ENCODE peak calls at places on chromosomes 13 and 19, in five cellular contexts. G is testis, N is suprapubic skin, O is A549, S is Peyer's patch. X is an unnamed sample.

GRCh38 chr13:32587774-32588165 is 1.5 kb downstream of the PDS5B start:
- DNase-seq in G (no peak), N (no peak), O (no peak), S (no peak), X (peak; percentile 43)

GRCh38 chr13:73411067-73411809 is 352.4 kb downstream of the KLF5 start:
- DNase-seq in G (no peak), N (no peak), O (no peak), S (no peak), X (no peak)

GRCh38 chr13:84844473-84844872 is 954.7 kb downstream of the SLITRK6 start:
- DNase-seq in G (no peak), N (no peak), O (peak; percentile 0), S (no peak), X (peak; percentile 11)

GRCh38 chr13:107870400-107870799 is 344.9 kb downstream of the LIG4 start:
- DNase-seq in G (no peak), N (no peak), O (no peak), S (no peak), X (no peak)

GRCh38 chr13:42137856-42138537 is 89.5 kb downstream of the DGKH start:
- DNase-seq in G (no peak), N (no peak), O (no peak), S (no peak), X (no peak)

GRCh38 chr19:50695251-50696064 is 24.1 kb downstream of the SHANK1 start:
- DNase-seq in G (no peak), N (no peak), O (no peak), S (no peak), X (peak; percentile 29)

GRCh38 chr13:95603887-95604533 is 40.5 kb downstream of the DZIP1 start:
- DNase-seq in G (no peak), N (no peak), O (peak; percentile 40), S (no peak), X (no peak)

GRCh38 chr13:45928196-45928595 is 76.6 kb upstream of the SIAH3 start:
- DNase-seq in G (no peak), N (no peak), O (no peak), S (no peak), X (no peak)

GRCh38 chr13:63198076-63198475 is 1782.4 kb upstream of the PCDH20 start:
- DNase-seq in G (no peak), N (no peak), O (no peak), S (no peak), X (no peak)

GRCh38 chr13:84445776-84446175 is 563.5 kb upstream of the SLITRK1 start:
- DNase-seq in G (no peak), N (no peak), O (no peak), S (no peak), X (no peak)

GRCh38 chr13:81171065-81171647 is 830.2 kb upstream of the SPRY2 start:
- DNase-seq in G (no peak), N (no peak), O (no peak), S (no peak), X (peak; percentile 21)

GRCh38 chr19:45075215-45076028 is 856 bp downstream of the ZNF296 start:
- DNase-seq in G (peak; percentile 35), N (peak; percentile 89), O (peak; percentile 86), S (peak; percentile 91), X (peak; percentile 79)

GRCh38 chr19:54478677-54479266 is 5.7 kb upstream of the CDC42EP5 start:
- DNase-seq in G (no peak), N (no peak), O (no peak), S (no peak), X (peak; percentile 34)

GRCh38 chr19:50486823-50487515 is 10.3 kb upstream of the GARIN5A start:
- DNase-seq in G (peak; percentile 75), N (no peak), O (no peak), S (peak; percentile 49), X (peak; percentile 75)

GRCh38 chr13:113138792-113139551 is 16.4 kb downstream of the F10 start:
- DNase-seq in G (peak; percentile 13), N (no peak), O (no peak), S (no peak), X (no peak)

GRCh38 chr13:70960841-70961443 is 852.7 kb upstream of the KLHL1 start:
- DNase-seq in G (no peak), N (no peak), O (no peak), S (no peak), X (peak; percentile 48)

GRCh38 chr13:37505531-37505930 is 93.0 kb downstream of the POSTN start:
- DNase-seq in G (no peak), N (no peak), O (no peak), S (no peak), X (no peak)

GRCh38 chr19:57267294-57267693 is 13.0 kb upstream of the ZNF460 start:
- DNase-seq in G (no peak), N (no peak), O (no peak), S (no peak), X (no peak)

GRCh38 chr19:37468961-37469777 is at the start of gene ZNF570:
- DNase-seq in G (peak; percentile 95), N (peak; percentile 94), O (peak; percentile 72), S (peak; percentile 91), X (peak; percentile 89)

GRCh38 chr13:53941588-53942190 is 913.1 kb downstream of the OLFM4 start:
- DNase-seq in G (no peak), N (no peak), O (no peak), S (no peak), X (no peak)

GRCh38 chr19:58499021-58499927 is 12.5 kb downstream of the SLC27A5 start:
- DNase-seq in G (peak; percentile 99), N (peak; percentile 100), O (peak; percentile 100), S (peak; percentile 97), X (peak; percentile 99)
- TF ChIP-seq POLR2A in G (no peak), N (no peak), O (peak; percentile 87), S (peak; percentile 23), X (peak; percentile 65)

DNA sequence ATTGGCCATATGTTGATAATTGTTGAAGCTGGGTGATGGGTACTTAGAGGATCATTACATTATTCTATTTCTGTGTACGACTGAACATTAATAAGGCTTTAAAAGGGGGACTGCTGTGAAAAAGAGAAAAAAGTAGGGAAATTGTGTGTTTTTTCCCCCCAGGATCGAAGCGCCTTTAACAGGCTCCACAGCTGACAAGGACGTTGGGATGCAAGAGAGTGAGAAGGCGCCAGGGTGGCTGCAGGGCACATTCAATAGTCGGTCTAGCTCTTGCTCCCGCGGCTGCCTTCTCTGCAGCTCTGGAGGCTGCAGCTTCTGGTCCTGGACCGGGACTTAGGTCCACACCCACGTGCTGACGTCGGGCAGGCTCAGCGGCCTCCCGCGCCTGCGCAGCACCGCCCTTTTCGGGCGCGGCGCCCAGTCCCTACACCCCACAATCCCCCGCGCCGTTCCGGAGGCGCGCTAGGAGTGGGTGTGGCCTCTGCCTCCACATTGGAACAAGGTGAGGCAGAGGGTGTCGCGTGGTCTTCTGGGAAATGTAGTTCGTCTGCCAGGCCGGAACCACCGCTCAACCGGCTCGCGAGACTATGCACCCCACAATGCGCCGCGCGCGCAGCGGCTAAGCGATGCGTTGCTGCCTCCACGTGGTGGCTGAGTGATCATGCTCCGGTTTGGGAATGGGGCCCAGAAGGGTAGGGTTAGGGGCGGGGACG is 4.9 kb upstream of the LRFN3 start:
- DNase-seq in G (peak; percentile 99), N (peak; percentile 99), O (peak; percentile 100), S (peak; percentile 99), X (peak; percentile 100)
- TF ChIP-seq POLR2A in G (peak; percentile 53), N (peak; percentile 22), O (peak; percentile 100), S (peak; percentile 76), X (peak; percentile 90)

DNA sequence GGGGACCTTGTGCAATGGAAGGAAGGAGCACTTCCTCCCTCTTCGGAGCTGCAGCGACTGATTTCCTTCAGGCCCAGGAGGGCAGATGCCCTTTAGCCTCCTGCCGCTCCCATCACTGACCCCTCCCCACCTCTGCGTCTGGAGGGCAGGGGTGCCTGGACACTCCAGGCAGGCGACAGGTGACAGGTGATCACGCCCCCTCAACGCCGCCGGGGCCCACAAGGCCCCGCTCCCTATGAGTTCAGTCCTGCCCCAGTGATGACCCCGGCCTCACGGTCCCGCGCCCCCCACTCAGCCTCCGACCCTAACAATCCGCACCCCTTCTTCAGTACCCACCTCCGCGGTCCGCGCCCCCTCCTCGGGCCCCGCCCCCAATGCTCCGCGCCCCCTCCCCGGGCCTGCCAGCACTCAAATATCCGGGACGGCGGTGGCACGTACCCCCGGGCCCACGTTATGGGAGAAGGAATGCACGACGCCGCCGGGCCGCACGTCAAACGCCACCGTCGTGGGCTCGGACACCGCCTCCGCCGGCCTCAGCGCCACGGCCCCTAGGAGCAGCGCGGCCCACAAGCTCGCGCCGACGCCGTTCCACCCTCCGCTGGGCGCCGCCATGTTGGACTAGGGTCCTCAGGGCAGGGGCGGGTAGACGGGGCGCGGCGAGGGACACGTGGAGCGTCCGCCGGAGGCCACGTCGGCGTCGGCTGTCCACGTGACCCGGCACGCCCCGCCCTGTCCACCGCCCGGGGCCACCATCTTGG is at the start of gene MYDGF:
- DNase-seq in G (peak; percentile 95), N (peak; percentile 97), O (peak; percentile 81), S (peak; percentile 96), X (peak; percentile 93)
- TF ChIP-seq POLR2A in G (no peak), N (no peak), O (peak; percentile 80), S (peak; percentile 49), X (peak; percentile 35)

DNA sequence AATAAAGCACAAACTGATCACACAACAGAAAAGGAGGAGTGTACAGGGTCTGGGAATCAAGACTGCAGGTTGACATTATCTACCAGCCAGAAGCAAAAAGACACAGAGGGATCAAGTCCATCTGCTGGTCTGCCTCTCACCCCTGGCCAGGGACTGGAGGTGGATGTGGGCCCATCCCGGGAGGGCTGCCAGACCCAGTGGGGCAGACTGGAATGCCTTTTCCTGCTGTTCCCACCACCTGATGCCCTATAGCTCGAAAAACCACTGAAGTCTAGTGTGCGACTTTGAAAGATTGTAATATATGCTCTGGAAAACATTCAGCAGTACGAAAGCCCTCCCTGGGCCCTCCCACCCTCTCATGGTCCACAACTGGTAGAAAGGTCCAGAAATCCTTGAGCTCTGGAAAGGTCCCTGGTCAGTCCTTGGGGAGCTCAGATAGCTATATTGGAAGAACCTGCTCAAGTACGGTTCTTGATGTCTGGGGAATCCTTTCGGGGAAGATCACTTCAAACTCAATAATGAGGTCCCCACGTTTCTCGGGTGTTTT is 2.6 kb downstream of the DNAJB1 start:
- DNase-seq in G (no peak), N (no peak), O (no peak), S (no peak), X (no peak)
- TF ChIP-seq POLR2A in G (no peak), N (no peak), O (no peak), S (no peak), X (peak; percentile 21)

DNA sequence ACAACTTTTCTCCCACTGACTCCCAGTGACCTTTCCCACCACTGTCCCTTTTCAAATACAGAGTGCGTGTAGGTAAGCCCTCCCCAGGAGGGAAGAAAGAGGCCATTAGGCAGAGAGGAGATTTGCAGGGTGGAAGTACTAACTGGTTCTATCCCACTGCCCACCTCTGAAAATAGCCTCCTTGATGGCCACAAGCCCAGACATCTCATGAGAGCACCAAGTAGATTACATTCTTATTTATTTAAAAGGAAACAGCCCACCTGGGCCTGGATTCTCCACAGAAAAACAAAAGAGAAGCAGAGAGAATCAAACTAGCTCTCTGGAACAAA is 445.3 kb downstream of the FOXO1 start:
- DNase-seq in G (no peak), N (no peak), O (no peak), S (no peak), X (no peak)
- TF ChIP-seq POLR2A in G (no peak), N (no peak), O (no peak), S (no peak), X (no peak)

GRCh38 chr13:48093588-48093987 is 1.3 kb downstream of the MED4 start:
- DNase-seq in G (no peak), N (no peak), O (no peak), S (no peak), X (peak; percentile 27)

GRCh38 chr13:48097793-48098192 is 2.9 kb upstream of the MED4 start:
- DNase-seq in G (no peak), N (no peak), O (no peak), S (no peak), X (no peak)

GRCh38 chr13:48096670-48097069 is 1.8 kb upstream of the MED4 start:
- DNase-seq in G (no peak), N (no peak), O (no peak), S (no peak), X (no peak)

GRCh38 chr13:48094404-48094780 is 512 bp downstream of the MED4 start:
- DNase-seq in G (no peak), N (no peak), O (no peak), S (no peak), X (peak; percentile 72)

GRCh38 chr13:48094781-48095502 is at the start of gene MED4:
- DNase-seq in G (peak; percentile 96), N (peak; percentile 97), O (peak; percentile 84), S (peak; percentile 98), X (peak; percentile 96)
- TF ChIP-seq POLR2A in G (no peak), N (peak; percentile 83), O (peak; percentile 76), S (peak; percentile 61), X (peak; percentile 94)